ENCODE peak calls at places on chromosomes 12 and 14, in four cellular contexts. S, C, W and R are unnamed samples.

GRCh38 chr12:121365416-121366062 is 13.3 kb upstream of the ANAPC5 start:
- DNase-seq in S (no peak), C (no peak), W (peak), R (no peak)

GRCh38 chr14:95577067-95577800 is 42.4 kb downstream of the GLRX5 start:
- DNase-seq in S (peak), C (no peak), W (no peak), R (no peak)

GRCh38 chr14:62097072-62097471 is 334.9 kb downstream of the SNAPC1 start:
- DNase-seq in W (no peak), S (no peak), C (no peak), R (no peak)

GRCh38 chr12:56914724-56915123 is 19.5 kb downstream of the SDR9C7 start:
- DNase-seq in S (no peak), W (no peak), C (no peak), R (no peak)

GRCh38 chr12:124655317-124656213 is 88.2 kb upstream of the NCOR2 start:
- DNase-seq in C (no peak), S (no peak), W (no peak), R (peak)

GRCh38 chr12:33828326-33828725 is 194.0 kb upstream of the ALG10 start:
- DNase-seq in S (no peak), C (no peak), W (no peak), R (no peak)

GRCh38 chr12:64216239-64216638 is 5.9 kb downstream of the KICS2 start:
- DNase-seq in C (no peak), W (no peak), S (no peak), R (no peak)

GRCh38 chr14:101120636-101121398 is 217.3 kb upstream of the RTL1 start:
- DNase-seq in S (no peak), C (no peak), W (no peak), R (no peak)

GRCh38 chr12:127284870-127285431 is 982.0 kb upstream of the TMEM132C start:
- DNase-seq in C (no peak), S (no peak), W (no peak), R (no peak)

GRCh38 chr12:56749364-56749763 is 2.8 kb downstream of the PRIM1 start:
- DNase-seq in C (no peak), S (no peak), W (no peak), R (no peak)

GRCh38 chr12:57707250-57707649 is 13.3 kb downstream of the OS9 start:
- DNase-seq in C (no peak), S (no peak), W (no peak), R (no peak)

GRCh38 chr12:100793182-100793581 is 1.4 kb upstream of the ANO4 start:
- DNase-seq in C (peak), S (no peak), W (no peak), R (no peak)

GRCh38 chr14:81936348-81936747 is 402.7 kb upstream of the SEL1L start:
- DNase-seq in W (no peak), C (no peak), S (no peak), R (no peak)

GRCh38 chr14:81936902-81937301 is 403.2 kb upstream of the SEL1L start:
- DNase-seq in W (no peak), C (no peak), S (no peak), R (no peak)

GRCh38 chr14:81938341-81938740 is 404.7 kb upstream of the SEL1L start:
- DNase-seq in W (no peak), S (no peak), C (no peak), R (no peak)

GRCh38 chr14:81942071-81942470 is 408.4 kb upstream of the SEL1L start:
- DNase-seq in C (no peak), S (no peak), W (no peak), R (no peak)

DNA sequence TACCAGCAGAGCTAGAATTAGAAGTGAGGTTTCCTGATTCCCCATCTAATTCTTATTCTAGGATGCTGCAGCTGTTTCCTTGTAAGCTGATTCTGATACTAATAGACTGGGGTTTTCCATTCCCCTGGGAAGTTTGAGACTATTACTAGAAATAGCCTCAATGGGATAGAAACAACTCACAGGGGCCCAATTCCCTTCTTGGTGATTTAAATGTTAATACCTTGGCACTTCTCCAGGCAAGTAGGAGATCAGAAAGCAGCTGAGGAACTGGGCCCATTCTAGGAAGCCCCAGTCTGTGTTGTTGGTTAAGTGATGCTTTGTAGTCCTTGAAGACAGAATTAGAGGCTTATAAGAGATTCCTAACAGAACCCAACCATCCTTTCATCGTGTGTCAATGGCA is 407.0 kb upstream of the SEL1L start:
- DNase-seq in S (no peak), C (no peak), W (no peak), R (no peak)
- H3K9ac ChIP-seq in S (no peak), C (no peak), W (no peak), R (no peak)

DNA sequence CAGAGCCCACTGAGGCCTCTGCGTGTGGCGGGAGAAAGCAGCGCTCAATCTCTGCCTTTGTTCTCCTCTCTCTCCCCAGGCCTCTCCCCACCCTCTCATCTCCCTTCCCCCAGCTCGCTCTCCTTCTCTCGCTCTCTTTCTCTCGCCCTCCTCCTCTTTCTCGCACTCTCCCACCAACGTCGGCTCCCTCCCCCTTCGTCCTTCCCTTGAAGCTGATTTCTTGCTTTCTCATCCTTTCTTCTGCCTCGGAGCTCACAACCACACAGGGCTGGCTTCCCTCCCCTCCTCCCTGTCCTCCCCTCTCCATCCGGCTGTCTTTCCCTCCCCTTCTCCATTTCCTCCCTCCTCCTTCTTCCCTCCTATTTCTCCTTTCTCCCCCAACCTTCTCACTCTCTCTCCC is 96.4 kb downstream of the LRRC74A start:
- DNase-seq in W (no peak), C (no peak), S (no peak), R (no peak)
- TF ChIP-seq ZNF274 in W (no peak), C (no peak), S (no peak), R (no peak)

DNA sequence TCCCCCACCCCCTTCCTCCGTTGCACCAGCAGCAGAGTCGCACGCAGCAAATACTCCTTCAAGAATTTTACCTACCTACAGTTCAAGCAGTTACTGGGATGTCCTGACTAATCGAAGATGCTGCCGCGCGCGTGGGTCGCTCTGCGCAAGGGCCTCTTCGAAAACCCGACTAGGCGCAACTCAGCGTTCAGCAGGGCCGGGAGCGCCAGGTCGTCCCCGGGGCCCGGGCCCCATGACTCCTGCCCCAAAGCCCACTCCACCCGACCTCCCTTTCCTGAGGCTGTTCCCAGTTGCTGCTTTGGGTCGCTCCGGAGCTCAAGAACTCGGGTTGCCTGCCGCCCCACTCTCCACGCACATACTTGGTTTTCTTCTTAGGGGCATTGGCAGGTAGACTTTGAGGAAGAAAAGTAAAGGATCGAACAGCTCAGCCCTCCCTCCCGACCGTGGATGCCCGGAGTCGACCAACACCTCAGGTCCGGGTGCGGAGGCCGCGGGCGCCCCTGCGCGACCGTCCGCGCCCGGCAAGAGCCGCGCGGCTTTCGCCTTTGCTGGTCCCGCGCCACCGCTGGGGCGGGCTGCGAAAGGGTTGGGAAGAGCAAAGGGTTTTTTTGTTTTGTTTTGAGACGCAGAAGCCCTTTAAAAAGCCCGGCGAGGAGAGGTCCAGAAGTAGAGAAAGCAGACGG is 1.9 kb downstream of the BMP4 start:
- DNase-seq in C (no peak), S (no peak), W (no peak), R (no peak)
- H3K9ac ChIP-seq in C (peak), S (peak), W (no peak), R (peak)

DNA sequence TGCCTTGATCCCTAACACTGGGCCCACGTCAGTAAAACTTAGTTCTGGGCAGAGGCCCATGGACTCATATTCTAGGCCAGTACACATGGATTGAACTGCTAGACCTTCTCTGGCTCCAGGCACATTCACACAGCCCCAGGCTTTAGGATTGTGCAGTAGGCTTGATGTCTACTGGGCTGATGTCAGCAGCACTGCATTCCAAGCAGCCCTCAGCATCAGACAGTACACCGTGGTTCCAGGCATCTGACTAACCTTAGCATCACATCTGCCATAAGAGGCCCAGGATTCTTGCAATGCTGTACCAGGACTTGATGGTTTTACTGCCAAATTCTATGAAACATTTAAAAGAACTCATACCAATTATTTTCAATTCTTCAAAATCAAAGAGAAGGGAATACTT is 301.9 kb downstream of the CCER1 start:
- DNase-seq in W (no peak), S (no peak), C (no peak), R (no peak)
- TF ChIP-seq ZNF274 in W (no peak), S (no peak), C (no peak), R (no peak)

GRCh38 chr12:106181416-106182114 is 42.8 kb upstream of the NUAK1 start:
- DNase-seq in S (no peak), W (no peak), C (no peak), R (no peak)
- H3K9ac ChIP-seq in S (no peak), W (no peak), C (no peak), R (no peak)

DNA sequence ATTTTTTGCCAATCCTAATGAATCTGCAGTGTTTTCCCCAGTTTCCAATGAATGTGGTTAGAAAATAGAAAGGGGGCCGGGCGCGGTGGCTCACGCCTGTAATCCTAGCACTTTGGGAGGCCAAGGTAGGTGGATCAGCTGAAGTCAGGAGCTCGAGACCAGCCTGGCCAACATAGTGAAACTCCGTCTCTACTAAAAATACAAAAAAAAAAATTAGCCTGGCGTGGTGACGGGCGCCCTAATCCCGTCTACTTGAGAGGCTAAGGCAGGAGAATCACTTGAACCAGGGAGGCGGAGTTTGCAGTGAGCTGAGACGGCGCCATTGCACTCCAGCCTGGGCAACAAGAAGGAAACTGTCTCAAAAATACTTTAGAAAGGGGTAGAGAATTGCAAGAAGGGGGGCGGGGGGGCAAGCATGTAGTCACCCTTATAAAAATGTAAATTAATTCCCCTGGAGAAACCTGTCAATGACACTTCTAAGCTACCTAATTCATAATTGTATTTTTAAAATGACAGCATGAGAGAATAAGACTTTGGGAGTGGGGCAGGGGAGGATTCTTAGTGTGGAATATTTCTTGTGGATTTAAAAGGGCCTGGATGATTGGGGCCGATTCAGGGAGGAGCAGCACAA is 1.7 kb downstream of the KLHDC2 start:
- DNase-seq in S (no peak), C (no peak), W (no peak), R (no peak)
- TF ChIP-seq ZNF274 in S (no peak), C (no peak), W (no peak), R (no peak)

DNA sequence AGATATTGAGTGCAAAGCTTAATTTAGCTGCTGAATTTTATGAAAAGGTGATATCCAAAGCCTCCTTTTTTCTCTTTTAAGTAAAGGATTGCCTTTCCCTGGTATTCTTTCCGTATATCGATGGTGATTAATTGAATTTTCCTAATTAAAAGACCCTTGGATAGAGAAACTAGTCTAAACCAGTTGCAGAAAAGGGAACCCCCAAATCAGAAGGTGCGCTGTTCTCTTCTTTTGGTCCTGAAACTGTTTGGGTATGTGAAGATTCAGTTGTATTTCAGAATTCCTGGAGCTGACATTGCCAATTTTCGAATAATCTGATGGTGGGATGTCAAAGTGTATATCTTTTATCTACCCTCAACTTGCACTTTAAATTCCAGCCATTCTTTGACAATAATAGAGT is 1.9 kb downstream of the GPHN start:
- DNase-seq in W (no peak), S (no peak), C (no peak), R (no peak)
- H3K9ac ChIP-seq in W (no peak), S (peak), C (peak), R (no peak)

DNA sequence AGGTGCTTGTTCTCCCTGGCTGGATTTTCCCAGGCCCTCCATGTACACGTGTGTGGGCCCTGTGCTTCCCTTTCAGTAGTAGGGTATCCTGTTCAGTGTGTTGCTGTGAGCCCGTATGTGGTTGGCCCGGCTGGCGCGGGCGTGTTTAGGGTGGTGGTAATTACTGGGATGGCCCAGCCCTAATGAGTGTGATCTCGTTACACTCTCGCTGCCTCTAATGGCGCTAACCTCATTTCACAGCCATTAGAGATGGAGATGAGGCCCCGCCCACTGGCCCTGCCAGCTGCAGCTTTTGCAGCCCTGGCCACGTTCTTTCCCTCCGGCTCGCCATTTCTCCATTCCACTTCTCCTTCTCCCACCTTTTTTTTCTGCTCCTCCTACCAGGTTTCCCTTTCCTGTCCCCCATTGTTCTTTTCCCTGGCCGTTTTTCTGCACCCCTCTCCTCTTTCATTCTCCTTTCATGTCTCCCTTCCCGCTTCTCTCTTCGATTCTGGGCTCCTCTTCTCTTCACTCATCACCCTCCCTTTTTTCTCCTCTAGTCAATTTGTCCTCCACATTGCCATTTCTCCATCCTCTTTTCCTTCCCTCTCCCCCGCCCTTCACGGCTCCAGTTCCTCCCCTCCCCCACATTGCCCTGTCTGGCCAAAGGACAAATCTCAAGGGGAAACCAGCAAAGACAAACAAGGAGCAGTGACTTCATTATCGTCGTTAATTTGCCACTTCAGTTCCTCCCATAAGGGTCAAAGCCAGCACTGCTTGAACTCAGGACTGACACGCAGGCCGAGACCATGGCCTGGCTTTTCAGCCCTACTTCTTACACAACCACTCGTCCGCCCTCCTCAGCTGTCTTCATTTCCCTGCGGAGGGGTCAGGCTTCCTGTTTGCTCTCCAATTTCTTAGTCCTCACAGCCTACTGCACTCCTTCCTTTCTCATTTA is 6.8 kb downstream of the ZFHX2 start:
- DNase-seq in S (no peak), C (no peak), W (no peak), R (no peak)
- TF ChIP-seq ZNF274 in S (no peak), C (no peak), W (no peak), R (no peak)